ENCODE peak calls at places on chromosomes 1 and 21, in four cellular contexts. T, Z, F and O are unnamed samples.

GRCh38 chr1:243346016-243346415 is 90.2 kb downstream of the SDCCAG8 start:
- DNase-seq in T (no peak), Z (no peak), F (no peak), O (no peak)

GRCh38 chr1:25727819-25728286 is 72.1 kb upstream of the SELENON start:
- DNase-seq in T (no peak), Z (no peak), F (peak; percentile 80), O (no peak)

GRCh38 chr1:62882161-62882560 is 98.2 kb downstream of the ATG4C start:
- DNase-seq in T (no peak), Z (no peak), F (no peak), O (no peak)

GRCh38 chr1:32872189-32872898 is 1.6 kb upstream of the FNDC5 start:
- DNase-seq in T (no peak), Z (peak; percentile 35), F (peak; percentile 82), O (no peak)

GRCh38 chr1:222373831-222374603 is 173.9 kb downstream of the HHIPL2 start:
- DNase-seq in T (no peak), Z (no peak), F (no peak), O (no peak)

GRCh38 chr1:198641506-198641905 is 2.7 kb downstream of the PTPRC start:
- DNase-seq in T (no peak), Z (no peak), F (no peak), O (no peak)

GRCh38 chr1:56031011-56031410 is 548.4 kb downstream of the PLPP3 start:
- DNase-seq in T (no peak), Z (no peak), F (no peak), O (no peak)

GRCh38 chr1:221965252-221965651 is 223.4 kb upstream of the DUSP10 start:
- DNase-seq in T (no peak), Z (peak; percentile 94), F (no peak), O (no peak)

GRCh38 chr1:227557962-227558806 is 5.2 kb upstream of the ZNF678 start:
- DNase-seq in T (no peak), Z (no peak), F (no peak), O (no peak)

GRCh38 chr1:29519733-29520132 is 283.4 kb downstream of the PTPRU start:
- DNase-seq in T (no peak), Z (no peak), F (peak; percentile 8), O (peak; percentile 46)

GRCh38 chr1:226664413-226665101 is 74.5 kb downstream of the ITPKB start:
- DNase-seq in T (no peak), Z (peak; percentile 48), F (peak; percentile 57), O (peak; percentile 86)

GRCh38 chr1:230550428-230550827 is 91.9 kb upstream of the COG2 start:
- DNase-seq in T (no peak), Z (no peak), F (no peak), O (no peak)

GRCh38 chr1:149927535-149928387 is at the start of gene SF3B4:
- DNase-seq in T (peak; percentile 97), Z (peak; percentile 89), F (peak; percentile 97), O (peak; percentile 96)

GRCh38 chr1:219432191-219432606 is 180.7 kb downstream of the ZC3H11B start:
- DNase-seq in T (no peak), Z (no peak), F (no peak), O (no peak)

GRCh38 chr1:46718727-46719622 is at the start of gene EFCAB14:
- DNase-seq in T (peak; percentile 92), Z (peak; percentile 91), F (peak; percentile 95), O (peak; percentile 97)

GRCh38 chr1:46721204-46721603 is 2.3 kb upstream of the EFCAB14 start:
- DNase-seq in T (no peak), Z (no peak), F (no peak), O (no peak)

GRCh38 chr1:46717654-46718053 is 1.3 kb downstream of the EFCAB14 start:
- DNase-seq in T (no peak), Z (no peak), F (no peak), O (no peak)

GRCh38 chr1:46718340-46718726 is 581 bp downstream of the EFCAB14 start:
- DNase-seq in T (no peak), Z (no peak), F (no peak), O (no peak)

DNA sequence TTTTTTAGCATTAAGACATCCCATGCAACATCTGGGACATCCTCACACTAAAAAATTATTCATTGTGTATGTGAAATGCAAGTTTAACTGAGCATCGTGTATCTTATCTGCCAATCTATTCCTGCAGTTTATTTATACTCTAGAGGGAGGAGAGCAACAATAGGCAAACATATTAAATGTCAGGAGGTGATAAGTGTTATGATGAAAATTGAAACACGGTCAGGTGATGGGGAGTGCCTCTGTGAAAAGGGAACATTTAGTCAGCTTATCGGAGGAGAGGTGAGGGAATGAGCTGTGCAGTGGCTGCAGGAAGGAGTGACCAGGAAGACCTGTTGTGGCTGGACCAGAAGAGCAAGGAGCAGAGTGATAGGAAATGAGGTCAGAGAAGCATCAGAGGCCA is 775 bp upstream of the EFCAB14 start:
- DNase-seq in T (no peak), Z (peak; percentile 91), F (no peak), O (no peak)
- H3K4me3 ChIP-seq in T (peak overlapping the region; percentile 89), Z (peak overlapping the region; percentile 53), F (no peak overlapping the region), O (peak overlapping the region; percentile 98)

DNA sequence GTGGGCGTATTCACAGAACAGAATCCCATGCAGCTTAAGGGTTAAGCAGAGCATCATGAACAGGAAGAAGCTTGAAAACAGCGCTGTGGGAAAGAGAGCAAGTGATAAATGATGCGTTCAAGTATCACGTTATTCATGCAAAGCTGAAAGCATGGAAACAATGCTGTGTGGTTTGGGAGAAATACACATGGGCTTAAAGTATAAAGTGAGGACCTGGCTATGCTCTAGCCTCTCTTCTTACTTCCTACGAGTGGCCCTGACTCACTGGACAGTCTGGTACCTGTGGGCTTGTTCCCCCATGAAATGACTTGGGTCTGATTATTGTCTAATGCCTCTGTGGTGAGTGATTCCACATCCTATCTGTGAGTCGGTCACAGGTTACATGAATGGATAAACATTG is 25.6 kb downstream of the TMPRSS2 start:
- DNase-seq in T (no peak), Z (no peak), F (no peak), O (no peak)
- H3K27ac ChIP-seq in T (no peak overlapping the region), Z (no peak overlapping the region), F (no peak overlapping the region), O (no peak overlapping the region)

DNA sequence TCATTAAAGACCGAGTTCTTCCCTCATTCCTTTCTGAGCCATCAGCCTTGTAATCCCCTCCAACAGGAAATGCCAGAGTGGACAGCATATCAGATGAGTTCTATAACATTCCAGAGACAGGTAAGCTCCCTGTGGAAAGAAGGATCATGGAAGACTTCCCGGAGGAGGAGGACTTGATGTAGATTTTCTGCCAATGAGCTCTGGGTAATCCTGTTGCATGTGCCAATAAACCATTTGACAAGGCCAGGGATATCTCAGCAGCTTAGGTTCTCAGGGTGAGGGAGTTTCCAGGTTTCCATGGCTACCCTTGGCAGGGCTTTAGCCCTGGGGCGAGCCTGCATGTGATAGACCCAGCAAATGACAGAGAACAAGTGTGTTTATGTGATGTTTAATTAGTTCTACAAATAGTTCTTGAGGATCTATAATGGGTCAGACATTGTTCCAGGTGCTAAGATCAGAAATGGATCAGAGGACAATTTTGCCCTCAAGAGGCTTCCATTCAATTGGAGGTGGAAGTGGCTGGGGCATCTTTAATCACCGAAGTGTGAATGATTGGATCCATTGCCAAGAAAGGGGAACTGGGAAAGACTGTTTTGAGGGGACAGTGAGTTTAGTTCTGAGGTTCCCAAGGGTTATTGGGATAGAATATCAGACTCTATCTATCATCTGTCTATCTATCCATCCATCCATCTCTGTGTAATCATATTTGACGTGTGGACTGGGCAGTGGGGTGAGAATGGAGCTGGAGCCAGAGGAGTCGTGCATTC is 6.9 kb downstream of the PLA2G5 start:
- DNase-seq in T (no peak), Z (no peak), F (no peak), O (peak; percentile 11)
- H3K4me3 ChIP-seq in T (no peak overlapping the region), Z (no peak overlapping the region), F (no peak overlapping the region), O (no peak overlapping the region)

GRCh38 chr21:36141513-36141925 is 6.6 kb downstream of the CBR3 start:
- DNase-seq in T (no peak), Z (peak; percentile 96), F (peak; percentile 84), O (no peak)
- H3K27ac ChIP-seq in T (no peak overlapping the region), Z (peak overlapping the region; percentile 66), F (no peak overlapping the region), O (no peak overlapping the region)

GRCh38 chr1:1039145-1039910 is 19.4 kb downstream of the AGRN start:
- DNase-seq in T (no peak), Z (no peak), F (no peak), O (no peak)

GRCh38 chr1:1041873-1042272 is 22.0 kb downstream of the AGRN start:
- DNase-seq in T (no peak), Z (no peak), F (no peak), O (no peak)

GRCh38 chr1:1042831-1043230 is 22.9 kb downstream of the AGRN start:
- DNase-seq in T (no peak), Z (no peak), F (no peak), O (no peak)

GRCh38 chr1:1040004-1040991 is 20.4 kb downstream of the AGRN start:
- DNase-seq in T (peak; percentile 62), Z (no peak), F (peak; percentile 71), O (no peak)

GRCh38 chr1:1041092-1041503 is 21.2 kb downstream of the AGRN start:
- DNase-seq in T (no peak), Z (no peak), F (no peak), O (no peak)
- H3K4me3 ChIP-seq in T (peak overlapping the region; percentile 66), Z (no peak overlapping the region), F (no peak overlapping the region), O (peak overlapping the region; percentile 71)

GRCh38 chr21:41584603-41585176 is 76.7 kb upstream of the TMPRSS2 start:
- DNase-seq in T (no peak), Z (no peak), F (no peak), O (peak; percentile 31)
- H3K27ac ChIP-seq in T (no peak overlapping the region), Z (peak overlapping the region; percentile 26), F (no peak overlapping the region), O (no peak overlapping the region)

GRCh38 chr1:1165900-1166421 is 7.7 kb upstream of the TTLL10 start:
- DNase-seq in T (no peak), Z (no peak), F (no peak), O (no peak)

GRCh38 chr1:1164361-1164700 is 9.3 kb upstream of the TTLL10 start:
- DNase-seq in T (no peak), Z (no peak), F (no peak), O (no peak)

GRCh38 chr1:1166642-1167415 is 6.9 kb upstream of the TTLL10 start:
- DNase-seq in T (no peak), Z (no peak), F (no peak), O (no peak)

GRCh38 chr1:1164701-1165451 is 8.8 kb upstream of the TTLL10 start:
- DNase-seq in T (no peak), Z (peak; percentile 76), F (no peak), O (no peak)

DNA sequence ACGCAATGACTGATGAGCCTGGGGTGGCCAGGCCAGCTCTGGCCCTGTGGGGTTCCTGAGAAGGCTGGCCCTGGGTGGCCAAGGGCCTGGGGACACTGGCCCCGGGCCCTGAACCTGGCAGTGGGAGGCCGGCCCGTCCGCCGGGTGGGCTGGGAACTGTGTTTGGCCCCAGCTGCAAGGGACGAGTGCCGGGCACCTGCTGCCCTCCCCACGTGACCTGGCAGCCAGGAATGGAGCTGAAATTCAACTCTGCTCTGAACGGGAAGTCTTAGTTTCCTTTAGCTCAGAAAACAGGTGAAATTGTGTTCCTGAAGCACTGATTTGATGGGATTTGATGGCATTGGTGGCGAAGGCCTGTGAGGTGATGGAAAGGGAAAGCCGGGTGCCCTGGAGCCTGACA is 8.2 kb upstream of the TTLL10 start:
- DNase-seq in T (no peak), Z (no peak), F (no peak), O (no peak)
- H3K4me3 ChIP-seq in T (no peak overlapping the region), Z (peak overlapping the region; percentile 99), F (no peak overlapping the region), O (no peak overlapping the region)